ENCODE peak calls at places on chromosomes 7 and 10, in five cellular contexts. S is HCT116, O is HepG2, F is GM12878, Q is K562. B is an unnamed sample.
A peak's percentile ranks its signal among the peaks of the same experiment; 100 is the strongest.

GRCh38 chr10:3946234-3947229 is 161.5 kb upstream of the KLF6 start:
- DNase-seq in S (no peak), O (no peak), F (no peak), Q (no peak), B (no peak)

GRCh38 chr7:156475666-156476065 is 164.9 kb upstream of the RNF32 start:
- DNase-seq in S (peak; percentile 26), O (no peak), F (no peak), Q (peak; percentile 32), B (peak; percentile 37)

GRCh38 chr7:134954197-134955082 is 31.9 kb upstream of the AGBL3 start:
- DNase-seq in S (peak; percentile 12), O (peak; percentile 16), F (peak; percentile 15), Q (peak; percentile 35), B (peak; percentile 22)

GRCh38 chr10:49175587-49176309 is 12.4 kb downstream of the TMEM273 start:
- DNase-seq in S (no peak), O (no peak), F (no peak), Q (no peak), B (no peak)

GRCh38 chr10:119166111-119166500 is 592 bp upstream of the SFXN4 start:
- DNase-seq in S (no peak), O (no peak), F (no peak), Q (no peak), B (no peak)

GRCh38 chr7:91112902-91113321 is 151.3 kb upstream of the FZD1 start:
- DNase-seq in S (no peak), O (no peak), F (no peak), Q (no peak), B (no peak)

GRCh38 chr7:139570119-139570518 is 46.6 kb downstream of the CLEC2L start:
- DNase-seq in S (no peak), O (no peak), F (no peak), Q (no peak), B (no peak)

GRCh38 chr7:4739528-4739992 is 35.9 kb upstream of the AP5Z1 start:
- DNase-seq in S (no peak), O (peak; percentile 84), F (no peak), Q (peak; percentile 65), B (peak; percentile 83)

GRCh38 chr10:4127518-4128315 is 342.7 kb upstream of the KLF6 start:
- DNase-seq in S (no peak), O (peak; percentile 26), F (peak; percentile 71), Q (no peak), B (no peak)

GRCh38 chr7:44286618-44287487 is 38.5 kb downstream of the CAMK2B start:
- DNase-seq in S (no peak), O (no peak), F (no peak), Q (no peak), B (no peak)

GRCh38 chr10:102479651-102480050 is 22.9 kb downstream of the ACTR1A start:
- DNase-seq in S (no peak), O (no peak), F (no peak), Q (no peak), B (no peak)

GRCh38 chr10:100934084-100934659 is 21.4 kb downstream of the SLF2 start:
- DNase-seq in S (no peak), O (peak; percentile 45), F (no peak), Q (no peak), B (peak; percentile 39)

GRCh38 chr7:155205368-155206285 is 92.1 kb upstream of the INSIG1 start:
- DNase-seq in S (peak; percentile 91), O (no peak), F (peak; percentile 99), Q (peak; percentile 100), B (peak; percentile 98)

GRCh38 chr7:158063850-158064610 is 523.6 kb downstream of the PTPRN2 start:
- DNase-seq in S (no peak), O (no peak), F (no peak), Q (no peak), B (no peak)

GRCh38 chr7:45978010-45978681 is 57.1 kb upstream of the IGFBP3 start:
- DNase-seq in S (peak; percentile 95), O (peak; percentile 78), F (peak; percentile 8), Q (no peak), B (peak; percentile 99)

GRCh38 chr10:9149134-9149533 is 1094.6 kb downstream of the GATA3 start:
- DNase-seq in S (no peak), O (no peak), F (no peak), Q (no peak), B (no peak)

GRCh38 chr10:21751341-21752310 is 217.6 kb downstream of the MLLT10 start:
- DNase-seq in S (peak; percentile 44), O (no peak), F (no peak), Q (no peak), B (no peak)

GRCh38 chr10:123132576-123133477 is 2.9 kb upstream of the HMX3 start:
- DNase-seq in S (peak; percentile 81), O (peak; percentile 72), F (peak; percentile 40), Q (peak; percentile 74), B (peak; percentile 88)

GRCh38 chr7:100157334-100158228 is 942 bp downstream of the TRAPPC14 start:
- DNase-seq in S (no peak), O (peak; percentile 85), F (no peak), Q (peak; percentile 83), B (peak; percentile 60)

GRCh38 chr10:34101001-34101400 is 714.1 kb downstream of the PARD3 start:
- DNase-seq in S (no peak), O (no peak), F (no peak), Q (no peak), B (no peak)

GRCh38 chr10:3623746-3624145 is 161.3 kb downstream of the KLF6 start:
- DNase-seq in S (no peak), O (peak; percentile 4), F (peak; percentile 48), Q (no peak), B (no peak)

GRCh38 chr7:92695308-92696261 is 105.4 kb upstream of the FAM133B start:
- DNase-seq in S (peak; percentile 82), O (peak; percentile 99), F (no peak), Q (peak; percentile 19), B (peak; percentile 81)

GRCh38 chr10:106619353-106619752 is 545.2 kb downstream of the SORCS1 start:
- DNase-seq in S (no peak), O (no peak), F (no peak), Q (no peak), B (no peak)

GRCh38 chr10:3136336-3136735 is 36.2 kb downstream of the PITRM1 start:
- DNase-seq in S (no peak), O (no peak), F (no peak), Q (no peak), B (no peak)

GRCh38 chr7:130965515-130965914 is 231.5 kb upstream of the KLF14 start:
- DNase-seq in S (no peak), O (no peak), F (no peak), Q (no peak), B (no peak)

GRCh38 chr10:131979821-131980270 is 1.9 kb downstream of the BNIP3 start:
- DNase-seq in S (no peak), O (peak; percentile 51), F (no peak), Q (peak; percentile 26), B (no peak)

GRCh38 chr7:92058040-92058439 is 76.2 kb downstream of the CYP51A1 start:
- DNase-seq in S (no peak), O (no peak), F (peak; percentile 8), Q (no peak), B (no peak)

GRCh38 chr10:119315128-119316001 is 108.0 kb downstream of the GRK5 start:
- DNase-seq in S (peak; percentile 91), O (peak; percentile 83), F (peak; percentile 28), Q (peak; percentile 63), B (peak; percentile 85)

GRCh38 chr10:72173267-72173634 is 42.6 kb upstream of the ANAPC16 start:
- DNase-seq in S (no peak), O (no peak), F (peak; percentile 56), Q (no peak), B (no peak)

GRCh38 chr7:101550641-101551531 is 78.2 kb downstream of the MYL10 start:
- DNase-seq in S (no peak), O (no peak), F (no peak), Q (peak; percentile 40), B (no peak)

GRCh38 chr10:5502903-5503835 is 3.8 kb upstream of the CALML5 start:
- DNase-seq in S (no peak), O (no peak), F (no peak), Q (no peak), B (no peak)

GRCh38 chr7:51376420-51377092 is 59.9 kb upstream of the COBL start:
- DNase-seq in S (peak; percentile 79), O (no peak), F (no peak), Q (peak; percentile 61), B (peak; percentile 89)

GRCh38 chr10:127017406-127018297 is 112.4 kb downstream of the DOCK1 start:
- DNase-seq in S (no peak), O (no peak), F (no peak), Q (no peak), B (no peak)
- TF ChIP-seq CEBPB in S (no peak), O (no peak), F (no peak), Q (no peak), B (no peak)

DNA sequence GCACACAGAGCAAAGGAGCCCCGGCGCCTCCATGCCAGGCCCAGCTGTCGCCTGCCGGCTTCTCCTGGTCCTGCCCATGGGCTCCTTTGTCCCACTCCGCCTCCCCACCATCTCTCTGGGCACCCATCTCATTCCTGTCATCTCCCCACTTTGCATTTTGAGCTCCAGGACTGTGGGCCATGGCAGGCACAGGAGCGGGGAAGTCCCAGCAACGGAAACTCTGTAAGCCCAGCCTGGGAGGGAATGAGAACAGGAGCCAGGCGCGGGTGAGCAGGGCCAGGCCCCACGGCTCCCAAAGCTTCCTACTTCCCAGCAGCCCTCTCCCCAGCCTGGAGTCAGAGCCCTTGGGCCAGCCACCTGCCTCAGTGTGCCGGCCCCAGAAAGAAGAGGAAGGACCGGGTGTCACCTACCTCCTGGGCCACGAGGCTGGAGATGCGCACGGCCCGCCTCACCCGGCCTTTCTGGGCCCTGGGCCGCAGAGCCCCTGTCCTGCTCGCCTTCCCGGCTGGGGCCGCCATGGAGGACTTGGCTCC is 23.1 kb downstream of the KCNH2 start:
- DNase-seq in S (no peak), O (no peak), F (no peak), Q (no peak), B (no peak)
- TF ChIP-seq REST in S (no peak), O (no peak), F (no peak), Q (no peak), B (no peak)

DNA sequence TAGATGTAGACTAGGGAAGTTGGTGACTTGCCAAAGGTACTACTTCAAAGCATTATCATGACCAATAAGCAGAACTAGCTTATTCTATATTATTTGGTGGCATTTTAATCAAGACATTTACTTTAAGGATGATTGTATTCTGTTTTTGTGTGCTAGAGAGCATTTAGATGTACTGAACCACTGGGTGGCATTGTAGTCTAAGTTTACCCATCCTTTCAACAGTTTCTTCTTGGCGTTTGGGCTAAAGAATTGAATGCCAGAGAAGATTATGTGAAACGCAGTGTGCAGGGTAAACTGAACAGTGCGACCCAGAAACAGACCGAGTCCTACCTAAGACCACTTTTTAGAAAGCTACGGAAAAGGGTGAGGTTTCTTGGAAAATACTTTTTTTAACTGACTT is 26.8 kb downstream of the PRPF18 start:
- DNase-seq in S (no peak), O (no peak), F (no peak), Q (no peak), B (peak; percentile 30)
- TF ChIP-seq CEBPB in S (no peak), O (no peak), F (no peak), Q (no peak), B (no peak)

DNA sequence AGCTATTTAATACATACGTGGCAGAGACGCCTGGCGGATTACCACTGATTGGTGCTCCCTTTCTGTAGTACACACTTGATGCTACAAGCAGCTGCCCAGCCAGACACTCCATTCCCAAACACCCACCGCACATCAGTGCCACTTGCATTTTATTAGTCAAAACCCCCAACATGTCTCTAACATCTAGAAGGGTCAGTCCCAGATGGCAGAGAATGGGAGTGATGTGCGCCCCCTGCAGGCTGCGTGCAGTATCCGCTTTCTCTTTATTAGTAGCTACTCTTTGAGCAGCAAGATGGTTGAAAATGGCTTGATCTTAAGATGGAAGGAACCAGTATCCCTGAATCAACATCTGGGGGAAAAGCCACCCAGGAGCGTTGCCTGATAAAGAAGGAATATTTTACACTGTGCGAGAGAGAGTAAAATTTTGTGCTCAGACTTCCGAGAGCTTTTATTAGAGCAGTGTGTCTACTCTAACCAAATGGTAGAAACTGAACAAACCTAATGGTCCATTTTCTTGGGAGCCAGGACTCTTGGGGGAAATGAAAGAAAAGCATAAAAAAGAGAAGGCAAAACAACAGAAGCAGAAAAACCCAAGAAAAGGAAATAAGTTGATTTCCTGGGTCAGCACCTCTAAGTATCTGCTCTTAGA is 78.3 kb downstream of the ST8SIA6 start:
- DNase-seq in S (no peak), O (peak; percentile 17), F (no peak), Q (peak; percentile 32), B (peak; percentile 7)
- TF ChIP-seq REST in S (no peak), O (no peak), F (no peak), Q (no peak), B (no peak)